ENCODE peak calls at places on chromosomes 6 and 20, in four cellular contexts. F, S, U and Y are unnamed samples.

GRCh38 chr6:71822626-71823025 is 63.7 kb upstream of the RIMS1 start:
- DNase-seq in F (no peak), U (no peak), S (no peak), Y (no peak)

GRCh38 chr6:49145280-49145679 is 317.8 kb downstream of the MMUT start:
- DNase-seq in U (no peak), F (no peak), S (no peak), Y (no peak)

GRCh38 chr20:37803476-37804307 is 99.2 kb upstream of the VSTM2L start:
- DNase-seq in F (peak), U (peak), S (no peak), Y (no peak)

GRCh38 chr6:120354452-120355098 is 979.7 kb downstream of the TBC1D32 start:
- DNase-seq in U (peak), F (no peak), S (no peak), Y (no peak)

GRCh38 chr20:21437816-21438215 is 40.5 kb upstream of the NKX2-4 start:
- DNase-seq in F (no peak), S (no peak), U (no peak), Y (no peak)

GRCh38 chr6:52509281-52510212 is 67.3 kb downstream of the TRAM2 start:
- DNase-seq in U (no peak), F (no peak), S (no peak), Y (no peak)

GRCh38 chr20:19823216-19823615 is 65.2 kb downstream of the RIN2 start:
- DNase-seq in U (no peak), F (no peak), S (no peak), Y (no peak)

GRCh38 chr6:136791296-136792065 is 796 bp downstream of the MAP3K5 start:
- DNase-seq in S (peak), U (peak), F (no peak), Y (peak)

GRCh38 chr6:161411265-161411944 is 137.5 kb upstream of the AGPAT4 start:
- DNase-seq in F (no peak), S (no peak), U (no peak), Y (no peak)

GRCh38 chr20:1431158-1431557 is 35.5 kb downstream of the NSFL1C start:
- DNase-seq in U (no peak), S (no peak), F (no peak), Y (no peak)

GRCh38 chr6:99613398-99613704 is 6.7 kb downstream of the PRDM13 start:
- DNase-seq in S (no peak), F (peak), U (no peak), Y (no peak)

GRCh38 chr6:167441653-167442644 is 117.1 kb downstream of the TTLL2 start:
- DNase-seq in F (no peak), U (no peak), S (no peak), Y (no peak)

GRCh38 chr6:33779305-33779704 is 9.6 kb downstream of the LEMD2 start:
- DNase-seq in S (peak), F (no peak), U (no peak), Y (no peak)

GRCh38 chr6:80480478-80481157 is 374.1 kb downstream of the BCKDHB start:
- DNase-seq in S (no peak), F (no peak), U (no peak), Y (no peak)

GRCh38 chr6:38153946-38154345 is 334.4 kb downstream of the ZFAND3 start:
- DNase-seq in F (no peak), U (no peak), S (no peak), Y (no peak)

GRCh38 chr6:109330263-109330662 is 52.0 kb downstream of the CD164 start:
- DNase-seq in S (no peak), F (no peak), U (no peak), Y (peak)

GRCh38 chr20:57849126-57849867 is 139.5 kb upstream of the PMEPA1 start:
- DNase-seq in S (no peak), U (no peak), F (no peak), Y (no peak)

GRCh38 chr6:91449539-91449938 is 862.7 kb upstream of the MAP3K7 start:
- DNase-seq in F (no peak), S (no peak), U (no peak), Y (no peak)
- TF ChIP-seq SPI1 in F (no peak), S (no peak), U (no peak), Y (no peak)

DNA sequence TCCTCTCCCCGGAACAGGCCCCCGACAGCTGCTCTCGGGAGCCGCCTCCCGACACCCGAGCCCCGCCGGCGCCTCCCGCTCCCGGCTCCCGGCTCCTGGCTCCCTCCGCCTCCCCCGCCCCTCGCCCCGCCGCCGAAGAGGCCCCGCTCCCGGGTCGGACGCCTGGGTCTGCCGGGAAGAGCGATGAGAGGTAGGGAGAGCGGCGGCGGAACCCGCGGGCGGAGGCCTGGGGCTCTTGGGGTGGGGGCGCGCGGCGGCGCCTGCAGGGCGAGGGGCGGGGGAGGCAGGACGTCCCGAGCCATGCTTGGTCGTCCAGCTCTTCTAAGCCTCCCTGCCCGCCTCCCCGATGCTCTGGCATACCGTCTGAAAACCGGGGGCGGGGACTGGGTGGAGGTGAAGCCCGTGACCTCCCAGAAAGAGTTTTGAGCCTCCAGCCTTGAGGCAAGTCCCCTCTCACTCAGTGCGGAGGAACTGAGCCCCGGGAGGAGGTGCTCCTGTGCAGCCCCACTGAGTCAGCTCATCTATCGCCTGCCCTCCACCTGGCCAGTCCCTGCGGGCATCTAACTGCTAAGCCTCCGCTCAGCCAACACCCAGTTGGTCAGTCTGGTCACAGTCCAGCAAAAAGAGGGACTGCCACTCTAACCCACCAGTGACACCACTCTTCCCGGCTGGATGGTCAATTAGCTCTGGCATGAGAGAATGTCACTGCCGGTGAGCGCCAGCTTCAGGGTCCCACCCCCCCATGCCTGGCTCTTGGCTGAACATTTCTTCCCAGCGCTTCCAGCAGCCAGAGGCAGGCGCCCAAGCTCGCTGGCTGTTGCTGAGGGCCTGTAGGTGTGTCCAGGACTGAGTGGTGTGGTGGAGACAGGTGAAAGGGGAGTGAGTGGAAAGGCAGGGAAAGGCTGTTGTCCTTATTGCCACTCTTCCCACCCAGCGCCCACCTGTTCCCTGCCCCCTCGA is 482 bp downstream of the DDR1 start:
- DNase-seq in S (peak), F (peak), U (no peak), Y (no peak)
- TF ChIP-seq SPI1 in S (no peak), F (peak), U (peak), Y (no peak)

GRCh38 chr6:122801397-122801796 is 12.3 kb downstream of the SMPDL3A start:
- DNase-seq in U (no peak), S (no peak), F (no peak), Y (no peak)

GRCh38 chr6:122799916-122800701 is 11.1 kb downstream of the SMPDL3A start:
- DNase-seq in S (no peak), F (no peak), U (no peak), Y (no peak)

GRCh38 chr6:122799140-122799539 is 10.1 kb downstream of the SMPDL3A start:
- DNase-seq in F (no peak), U (no peak), S (no peak), Y (no peak)

GRCh38 chr6:122803056-122803695 is 14.1 kb downstream of the SMPDL3A start:
- DNase-seq in F (no peak), U (no peak), S (no peak), Y (no peak)

DNA sequence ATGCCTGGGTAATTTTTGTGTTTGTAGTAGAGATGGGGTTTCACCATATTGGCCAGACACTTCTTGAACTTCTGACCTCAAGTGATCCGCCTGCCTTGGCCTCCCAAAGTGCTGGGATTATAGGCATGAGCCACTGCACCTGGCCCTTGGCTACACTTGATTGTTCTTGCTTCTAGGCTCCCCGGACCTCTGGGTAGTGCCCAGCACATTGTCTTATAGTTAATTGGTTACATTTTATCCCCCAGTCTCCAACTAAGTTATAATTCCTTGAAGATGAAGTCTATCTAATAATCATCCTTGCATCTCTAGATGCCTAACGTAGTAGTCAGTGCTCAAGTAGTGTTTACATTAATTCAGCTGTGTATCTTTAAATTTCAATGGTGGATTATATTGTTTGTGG is 11.8 kb downstream of the SMPDL3A start:
- DNase-seq in U (no peak), S (no peak), F (no peak), Y (no peak)
- TF ChIP-seq SPI1 in U (no peak), S (no peak), F (no peak), Y (no peak)

DNA sequence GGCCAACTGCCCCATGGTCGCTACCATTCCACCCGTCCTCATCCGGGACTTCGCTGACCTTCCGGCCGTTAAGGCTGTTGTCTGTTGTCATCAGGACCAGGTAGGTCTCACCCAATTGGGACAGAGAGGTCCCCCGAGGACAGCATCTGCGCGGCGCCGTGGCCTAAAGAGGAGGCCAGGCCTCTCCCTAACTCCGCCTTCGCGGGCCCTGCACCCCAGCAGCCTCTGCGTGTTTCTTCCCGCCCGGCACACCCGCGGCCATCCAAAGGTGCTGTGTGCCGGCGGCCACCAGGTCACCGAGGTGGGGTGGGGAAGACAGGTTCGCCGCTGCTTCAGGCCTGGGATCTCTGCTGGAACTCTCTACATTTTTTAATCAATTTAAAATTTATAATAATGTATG is 9.0 kb downstream of the OR2W1 start:
- DNase-seq in S (no peak), F (no peak), U (no peak), Y (no peak)
- TF ChIP-seq SPI1 in S (no peak), F (no peak), U (no peak), Y (no peak)

GRCh38 chr20:48635361-48635760 is 192.4 kb downstream of the PREX1 start:
- DNase-seq in F (no peak), U (no peak), S (no peak), Y (no peak)

GRCh38 chr20:48636301-48636700 is 191.5 kb downstream of the PREX1 start:
- DNase-seq in U (no peak), F (no peak), S (no peak), Y (no peak)

GRCh38 chr20:48634641-48635040 is 193.2 kb downstream of the PREX1 start:
- DNase-seq in U (no peak), F (no peak), S (no peak), Y (no peak)

GRCh38 chr20:48637461-48637860 is 190.3 kb downstream of the PREX1 start:
- DNase-seq in S (no peak), F (no peak), U (no peak), Y (no peak)

GRCh38 chr20:48635791-48636267 is 192.0 kb downstream of the PREX1 start:
- DNase-seq in S (peak), F (peak), U (no peak), Y (peak)
- TF ChIP-seq SPI1 in S (no peak), F (no peak), U (no peak), Y (peak)

GRCh38 chr6:5133943-5134342 is 48.8 kb downstream of the PPP1R3G start:
- DNase-seq in F (no peak), S (no peak), U (no peak), Y (no peak)

GRCh38 chr6:5136856-5137255 is 51.7 kb downstream of the PPP1R3G start:
- DNase-seq in S (no peak), U (no peak), F (no peak), Y (no peak)

GRCh38 chr6:5138995-5139827 is 54.1 kb downstream of the PPP1R3G start:
- DNase-seq in S (no peak), F (no peak), U (no peak), Y (no peak)

GRCh38 chr6:5132741-5133140 is 47.6 kb downstream of the PPP1R3G start:
- DNase-seq in F (no peak), S (no peak), U (peak), Y (peak)

DNA sequence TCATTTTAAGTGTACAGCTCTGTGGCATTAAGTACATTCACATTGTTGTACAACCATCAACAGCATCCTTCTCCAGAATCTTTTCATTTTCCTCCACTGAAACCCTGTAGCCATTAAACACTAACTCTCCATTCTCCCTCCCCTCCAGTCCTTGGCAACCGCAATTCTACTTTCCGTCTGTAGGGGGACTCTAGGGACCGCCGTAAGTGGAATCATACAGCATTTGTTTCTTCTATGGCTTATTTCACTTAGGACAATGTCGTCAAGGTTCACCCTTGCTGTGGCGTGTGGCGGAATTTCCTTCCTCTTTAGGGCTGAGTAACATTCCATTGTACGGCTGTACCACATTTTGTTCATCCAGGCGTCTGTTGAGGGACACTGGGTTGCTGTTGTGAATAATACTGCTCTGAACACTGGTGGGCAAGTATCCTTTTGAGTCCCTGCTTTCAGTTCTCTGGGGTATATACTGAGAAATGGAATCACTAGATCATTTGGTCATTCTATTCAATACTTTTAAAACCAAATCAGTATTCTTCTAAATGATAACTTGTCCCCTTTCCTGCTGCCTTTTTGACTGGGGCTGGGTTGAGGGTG is 50.7 kb downstream of the PPP1R3G start:
- DNase-seq in U (no peak), F (no peak), S (no peak), Y (peak)
- TF ChIP-seq SPI1 in U (no peak), F (no peak), S (no peak), Y (no peak)

GRCh38 chr6:87068804-87069203 is 26.1 kb downstream of the CGA start:
- DNase-seq in S (no peak), F (no peak), U (no peak), Y (no peak)
- TF ChIP-seq SPI1 in S (no peak), F (no peak), U (no peak), Y (no peak)

GRCh38 chr6:13267142-13267621 is 61.2 kb downstream of the TBC1D7 start:
- DNase-seq in F (no peak), U (no peak), S (no peak), Y (no peak)
- TF ChIP-seq SPI1 in F (no peak), U (no peak), S (no peak), Y (no peak)